ENCODE peak calls at places on chromosomes 12 and 14, in six cellular contexts. F, U, I, O, T and W are unnamed samples.

GRCh38 chr14:69850086-69850735 is 29.0 kb upstream of the SMOC1 start:
- DNase-seq in I (peak; percentile 86), U (no peak), F (no peak), T (no peak), O (no peak), W (peak; percentile 39)

GRCh38 chr12:132143328-132144071 is 619 bp downstream of the DDX51 start:
- DNase-seq in I (no peak), F (no peak), O (no peak), U (peak; percentile 24), T (no peak), W (no peak)

GRCh38 chr12:85466906-85467305 is 186.9 kb downstream of the ALX1 start:
- DNase-seq in U (no peak), F (no peak), O (no peak), T (no peak), I (no peak), W (no peak)

GRCh38 chr12:94616217-94616729 is 34.1 kb downstream of the TMCC3 start:
- DNase-seq in U (peak; percentile 88), O (no peak), F (no peak), T (no peak), I (no peak), W (no peak)

GRCh38 chr12:116295327-116296263 is 18.1 kb upstream of the MED13L start:
- DNase-seq in I (no peak), T (no peak), U (no peak), O (no peak), F (no peak), W (no peak)

GRCh38 chr12:108752387-108752786 is 21.1 kb upstream of the CORO1C start:
- DNase-seq in T (no peak), U (no peak), F (no peak), I (no peak), O (no peak), W (no peak)

GRCh38 chr14:36070056-36071043 is 106.2 kb downstream of the PTCSC3 start:
- DNase-seq in T (peak; percentile 44), I (peak; percentile 84), U (peak; percentile 61), O (no peak), F (no peak), W (no peak)

GRCh38 chr14:22561661-22562579 is 27.1 kb downstream of the DAD1 start:
- DNase-seq in O (peak; percentile 81), T (no peak), U (peak; percentile 59), F (no peak), I (peak; percentile 60), W (no peak)

GRCh38 chr12:132205271-132206092 is 61.2 kb downstream of the NOC4L start:
- DNase-seq in U (no peak), T (no peak), I (no peak), O (no peak), F (no peak), W (no peak)

GRCh38 chr14:25046301-25046943 is 3.5 kb downstream of the STXBP6 start:
- DNase-seq in I (no peak), T (no peak), F (no peak), O (no peak), U (peak; percentile 28), W (no peak)

GRCh38 chr14:25049559-25050493 is at the start of gene STXBP6:
- DNase-seq in I (peak; percentile 65), F (peak; percentile 22), T (no peak), U (peak; percentile 17), O (no peak), W (peak; percentile 25)

GRCh38 chr14:25050494-25051170 is 685 bp upstream of the STXBP6 start:
- DNase-seq in T (no peak), O (no peak), I (no peak), U (peak; percentile 6), F (no peak), W (no peak)

GRCh38 chr14:25048170-25049126 is 1.5 kb downstream of the STXBP6 start:
- DNase-seq in U (peak; percentile 69), O (no peak), T (no peak), F (no peak), I (no peak), W (no peak)

GRCh38 chr14:25049127-25049558 is 804 bp downstream of the STXBP6 start:
- DNase-seq in O (no peak), F (no peak), I (no peak), T (no peak), U (no peak), W (no peak)
- TF ChIP-seq TAF1 in O (no peak), F (no peak), I (peak; percentile 29), T (no peak), U (no peak), W (no peak)

DNA sequence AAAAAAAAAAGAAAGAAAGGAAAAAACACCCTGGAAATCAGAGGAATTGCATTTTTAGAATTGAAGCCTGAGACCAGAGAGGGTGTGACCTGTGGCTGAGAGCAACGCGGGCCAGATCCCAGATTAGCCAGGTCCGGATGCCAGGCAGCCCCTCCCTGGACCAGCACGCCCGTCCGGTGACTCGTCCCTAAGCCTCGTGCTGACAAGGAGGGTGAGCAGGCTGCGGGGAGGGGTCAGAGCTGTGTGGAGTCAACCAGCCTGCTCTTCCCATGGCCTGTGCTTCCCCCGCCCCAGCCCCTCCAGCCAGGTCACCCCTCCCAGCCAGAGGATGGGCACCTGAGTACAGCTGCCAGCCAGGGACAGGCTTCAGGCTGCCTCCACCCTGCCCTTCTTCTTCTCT is 4.2 kb upstream of the KLC1 start:
- DNase-seq in T (no peak), I (peak; percentile 46), U (peak; percentile 36), F (no peak), O (no peak), W (no peak)
- TF ChIP-seq POLR2A in T (no peak), I (no peak), U (no peak), F (no peak), O (no peak), W (no peak)

GRCh38 chr14:62062645-62063044 is 300.4 kb downstream of the SNAPC1 start:
- DNase-seq in I (no peak), O (no peak), U (no peak), F (no peak), T (no peak), W (no peak)
- TF ChIP-seq TAF1 in I (no peak), O (no peak), U (no peak), F (no peak), T (no peak), W (no peak)

GRCh38 chr12:104602901-104603300 is 146.2 kb downstream of the CHST11 start:
- DNase-seq in F (no peak), O (no peak), I (no peak), U (no peak), T (no peak), W (no peak)
- TF ChIP-seq POLR2A in F (no peak), O (no peak), I (no peak), U (no peak), T (no peak), W (no peak)

GRCh38 chr12:115208098-115208497 is 524.1 kb upstream of the TBX3 start:
- DNase-seq in T (no peak), O (no peak), U (no peak), I (no peak), F (no peak), W (no peak)

GRCh38 chr12:115210533-115211252 is 526.7 kb upstream of the TBX3 start:
- DNase-seq in T (no peak), U (no peak), O (no peak), F (no peak), I (no peak), W (no peak)

GRCh38 chr12:115212356-115212755 is 528.4 kb upstream of the TBX3 start:
- DNase-seq in O (no peak), F (no peak), U (no peak), T (no peak), I (no peak), W (no peak)

GRCh38 chr12:115207216-115207915 is 523.4 kb upstream of the TBX3 start:
- DNase-seq in T (no peak), O (no peak), I (no peak), U (no peak), F (no peak), W (no peak)

GRCh38 chr12:115209230-115209629 is 525.3 kb upstream of the TBX3 start:
- DNase-seq in I (no peak), T (no peak), O (no peak), F (no peak), U (no peak), W (no peak)
- TF ChIP-seq TAF1 in I (no peak), T (no peak), O (no peak), F (no peak), U (no peak), W (no peak)

GRCh38 chr14:74955229-74955999 is at the start of gene PGF:
- DNase-seq in I (no peak), O (no peak), F (no peak), T (no peak), U (peak; percentile 59), W (peak; percentile 55)
- TF ChIP-seq POLR2A in I (peak; percentile 78), O (no peak), F (no peak), T (peak; percentile 62), U (no peak), W (no peak)

GRCh38 chr12:118979763-118980406 is 1.5 kb upstream of the SRRM4 start:
- DNase-seq in I (peak; percentile 56), F (peak; percentile 53), U (peak; percentile 76), T (peak; percentile 39), O (no peak), W (peak; percentile 31)
- TF ChIP-seq TAF1 in I (no peak), F (no peak), U (no peak), T (no peak), O (no peak), W (no peak)

DNA sequence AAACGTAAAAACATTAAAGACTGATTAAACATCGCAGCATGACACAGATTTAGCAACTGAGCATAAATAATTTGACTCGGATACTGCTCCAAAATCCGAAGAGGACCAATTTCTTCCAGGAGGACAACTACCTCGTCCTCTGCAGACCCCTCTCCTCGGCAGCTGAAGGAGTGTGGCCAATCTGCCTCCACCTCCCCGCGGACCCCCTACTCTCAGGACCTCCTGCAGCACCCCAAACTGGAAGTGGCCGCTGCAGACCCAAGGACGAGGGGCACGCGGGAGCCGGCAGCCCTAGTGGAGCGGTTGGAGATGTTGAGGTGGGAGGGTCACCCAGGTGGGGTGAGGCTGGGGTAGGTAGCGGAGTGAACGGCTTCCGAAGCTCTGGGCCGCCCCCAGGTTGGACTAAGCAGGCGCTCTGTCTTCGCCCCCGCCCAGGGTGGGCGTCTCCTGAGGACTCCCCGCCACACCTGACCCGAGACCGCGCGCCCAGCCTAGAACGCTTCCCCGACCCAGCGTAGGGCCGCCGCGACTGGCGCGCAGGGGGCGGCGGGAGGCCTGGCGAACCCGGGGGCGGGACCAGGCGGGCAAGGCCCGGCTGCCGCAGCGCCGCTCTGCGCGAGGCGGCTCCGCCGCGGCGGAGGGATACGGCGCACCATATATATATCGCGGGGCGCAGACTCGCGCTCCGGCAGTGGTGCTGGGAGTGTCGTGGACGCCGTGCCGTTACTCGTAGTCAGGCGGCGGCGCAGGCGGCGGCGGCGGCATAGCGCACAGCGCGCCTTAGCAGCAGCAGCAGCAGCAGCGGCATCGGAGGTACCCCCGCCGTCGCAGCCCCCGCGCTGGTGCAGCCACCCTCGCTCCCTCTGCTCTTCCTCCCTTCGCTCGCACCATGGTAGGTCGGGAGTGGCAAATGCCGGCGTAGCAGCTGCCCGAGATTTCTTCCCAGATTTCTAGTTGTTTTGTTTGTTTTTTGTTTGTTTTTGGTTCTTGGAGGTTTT is at the start of gene CALM1:
- DNase-seq in F (peak; percentile 83), I (peak; percentile 74), O (peak; percentile 52), T (peak; percentile 80), U (peak; percentile 92), W (peak; percentile 87)
- TF ChIP-seq POLR2A in F (peak; percentile 100), I (peak; percentile 99), O (peak; percentile 100), T (peak; percentile 100), U (peak; percentile 97), W (peak; percentile 100)